ENCODE peak calls at places on chromosomes 3 and 15, in nine cellular contexts. One of them, this sample, is unnamed.
A peak's percentile ranks its signal among the peaks of the same experiment; 100 is the strongest.

GRCh38 chr15:55715355-55716076 is 27.4 kb downstream of the PRTG start:
- DNase-seq in aorta: no peak
- DNase-seq in activated T-cell treated with anti-CD3 and anti-CD28 coated beads for 1 hour: no peak
- DNase-seq in Ammon's horn: no peak
- DNase-seq in cardiac fibroblast: no peak
- DNase-seq in NCI-H774: no peak
- DNase-seq in substantia nigra: no peak
- DNase-seq in GM12865: no peak
- DNase-seq in tibial nerve: no peak
- DNase-seq in this sample: no peak

GRCh38 chr3:122745365-122746021 is 48.1 kb downstream of the HSPBAP1 start:
- DNase-seq in GM12865: no peak
- DNase-seq in activated T-cell treated with anti-CD3 and anti-CD28 coated beads for 1 hour: no peak
- DNase-seq in aorta: no peak
- DNase-seq in substantia nigra: no peak
- DNase-seq in Ammon's horn: no peak
- DNase-seq in tibial nerve: no peak
- DNase-seq in NCI-H774: no peak
- DNase-seq in cardiac fibroblast: peak; percentile 80
- DNase-seq in this sample: no peak

GRCh38 chr15:26890988-26891387 is 24.1 kb downstream of the GABRA5 start:
- DNase-seq in NCI-H774: no peak
- DNase-seq in cardiac fibroblast: no peak
- DNase-seq in aorta: no peak
- DNase-seq in activated T-cell treated with anti-CD3 and anti-CD28 coated beads for 1 hour: no peak
- DNase-seq in GM12865: no peak
- DNase-seq in substantia nigra: no peak
- DNase-seq in Ammon's horn: no peak
- DNase-seq in tibial nerve: no peak
- DNase-seq in this sample: no peak

GRCh38 chr3:125165189-125165947 is 47.2 kb downstream of the SLC12A8 start:
- DNase-seq in tibial nerve: peak; percentile 62
- DNase-seq in activated T-cell treated with anti-CD3 and anti-CD28 coated beads for 1 hour: no peak
- DNase-seq in Ammon's horn: peak; percentile 54
- DNase-seq in cardiac fibroblast: peak; percentile 64
- DNase-seq in GM12865: peak; percentile 29
- DNase-seq in NCI-H774: no peak
- DNase-seq in substantia nigra: peak; percentile 53
- DNase-seq in aorta: no peak
- DNase-seq in this sample: no peak

GRCh38 chr3:78041486-78041885 is 1001.6 kb downstream of the ROBO2 start:
- DNase-seq in tibial nerve: no peak
- DNase-seq in aorta: no peak
- DNase-seq in cardiac fibroblast: peak; percentile 19
- DNase-seq in substantia nigra: no peak
- DNase-seq in activated T-cell treated with anti-CD3 and anti-CD28 coated beads for 1 hour: no peak
- DNase-seq in NCI-H774: no peak
- DNase-seq in GM12865: no peak
- DNase-seq in Ammon's horn: no peak
- DNase-seq in this sample: no peak

GRCh38 chr15:71279757-71280141 is 164.5 kb downstream of the THSD4 start:
- DNase-seq in aorta: no peak
- DNase-seq in NCI-H774: no peak
- DNase-seq in cardiac fibroblast: peak; percentile 65
- DNase-seq in GM12865: no peak
- DNase-seq in Ammon's horn: no peak
- DNase-seq in activated T-cell treated with anti-CD3 and anti-CD28 coated beads for 1 hour: no peak
- DNase-seq in substantia nigra: no peak
- DNase-seq in tibial nerve: no peak
- DNase-seq in this sample: no peak

GRCh38 chr3:58683001-58683845 is 16.6 kb upstream of the FAM3D start:
- DNase-seq in tibial nerve: no peak
- DNase-seq in activated T-cell treated with anti-CD3 and anti-CD28 coated beads for 1 hour: no peak
- DNase-seq in cardiac fibroblast: peak; percentile 58
- DNase-seq in substantia nigra: no peak
- DNase-seq in aorta: no peak
- DNase-seq in NCI-H774: no peak
- DNase-seq in Ammon's horn: no peak
- DNase-seq in GM12865: peak; percentile 75
- DNase-seq in this sample: no peak

GRCh38 chr3:49476563-49476962 is 6.5 kb downstream of the DAG1 start:
- DNase-seq in substantia nigra: no peak
- DNase-seq in NCI-H774: no peak
- DNase-seq in tibial nerve: no peak
- DNase-seq in aorta: no peak
- DNase-seq in GM12865: peak; percentile 77
- DNase-seq in Ammon's horn: no peak
- DNase-seq in cardiac fibroblast: peak; percentile 19
- DNase-seq in activated T-cell treated with anti-CD3 and anti-CD28 coated beads for 1 hour: no peak
- DNase-seq in this sample: no peak

GRCh38 chr15:63501256-63502089 is 2.9 kb upstream of the USP3 start:
- DNase-seq in aorta: peak; percentile 95
- DNase-seq in NCI-H774: no peak
- DNase-seq in cardiac fibroblast: peak; percentile 95
- DNase-seq in Ammon's horn: peak; percentile 80
- DNase-seq in substantia nigra: peak; percentile 27
- DNase-seq in tibial nerve: peak; percentile 67
- DNase-seq in activated T-cell treated with anti-CD3 and anti-CD28 coated beads for 1 hour: no peak
- DNase-seq in GM12865: peak; percentile 78
- DNase-seq in this sample: no peak

GRCh38 chr3:109707642-109708041 is 370.3 kb upstream of the DPPA4 start:
- DNase-seq in cardiac fibroblast: no peak
- DNase-seq in GM12865: no peak
- DNase-seq in tibial nerve: no peak
- DNase-seq in Ammon's horn: no peak
- DNase-seq in substantia nigra: no peak
- DNase-seq in aorta: no peak
- DNase-seq in activated T-cell treated with anti-CD3 and anti-CD28 coated beads for 1 hour: no peak
- DNase-seq in NCI-H774: no peak
- DNase-seq in this sample: no peak

GRCh38 chr3:153911111-153911510 is 210.1 kb upstream of the ARHGEF26 start:
- DNase-seq in GM12865: no peak
- DNase-seq in cardiac fibroblast: no peak
- DNase-seq in tibial nerve: no peak
- DNase-seq in NCI-H774: no peak
- DNase-seq in activated T-cell treated with anti-CD3 and anti-CD28 coated beads for 1 hour: no peak
- DNase-seq in substantia nigra: no peak
- DNase-seq in aorta: no peak
- DNase-seq in Ammon's horn: no peak
- DNase-seq in this sample: no peak

GRCh38 chr3:178522200-178523052 is 13.8 kb upstream of the KCNMB2 start:
- DNase-seq in aorta: no peak
- DNase-seq in tibial nerve: no peak
- DNase-seq in activated T-cell treated with anti-CD3 and anti-CD28 coated beads for 1 hour: no peak
- DNase-seq in NCI-H774: no peak
- DNase-seq in Ammon's horn: no peak
- DNase-seq in GM12865: no peak
- DNase-seq in substantia nigra: no peak
- DNase-seq in cardiac fibroblast: no peak
- DNase-seq in this sample: no peak

GRCh38 chr3:128804817-128805166 is 74.6 kb upstream of the ACAD9 start:
- DNase-seq in NCI-H774: no peak
- DNase-seq in aorta: no peak
- DNase-seq in substantia nigra: no peak
- DNase-seq in cardiac fibroblast: no peak
- DNase-seq in activated T-cell treated with anti-CD3 and anti-CD28 coated beads for 1 hour: no peak
- DNase-seq in Ammon's horn: no peak
- DNase-seq in tibial nerve: no peak
- DNase-seq in GM12865: no peak
- DNase-seq in this sample: no peak

GRCh38 chr15:82312611-82313349 is 36.5 kb downstream of the GOLGA6L10 start:
- DNase-seq in substantia nigra: no peak
- DNase-seq in Ammon's horn: peak; percentile 26
- DNase-seq in tibial nerve: no peak
- DNase-seq in GM12865: no peak
- DNase-seq in aorta: peak; percentile 38
- DNase-seq in cardiac fibroblast: peak; percentile 25
- DNase-seq in activated T-cell treated with anti-CD3 and anti-CD28 coated beads for 1 hour: no peak
- DNase-seq in NCI-H774: no peak
- DNase-seq in this sample: peak; percentile 52

GRCh38 chr3:56928379-56929068 is 126.8 kb upstream of the ARHGEF3 start:
- DNase-seq in Ammon's horn: no peak
- DNase-seq in substantia nigra: no peak
- DNase-seq in cardiac fibroblast: peak; percentile 39
- DNase-seq in tibial nerve: no peak
- DNase-seq in activated T-cell treated with anti-CD3 and anti-CD28 coated beads for 1 hour: no peak
- DNase-seq in aorta: no peak
- DNase-seq in GM12865: no peak
- DNase-seq in NCI-H774: no peak
- DNase-seq in this sample: no peak

GRCh38 chr3:187072102-187072501 is 67.2 kb downstream of the RPL39L start:
- DNase-seq in Ammon's horn: no peak
- DNase-seq in tibial nerve: no peak
- DNase-seq in aorta: no peak
- DNase-seq in cardiac fibroblast: no peak
- DNase-seq in activated T-cell treated with anti-CD3 and anti-CD28 coated beads for 1 hour: no peak
- DNase-seq in GM12865: peak; percentile 22
- DNase-seq in substantia nigra: no peak
- DNase-seq in NCI-H774: no peak
- DNase-seq in this sample: no peak

GRCh38 chr15:60591491-60592385 is 112.8 kb upstream of the ICE2 start:
- DNase-seq in activated T-cell treated with anti-CD3 and anti-CD28 coated beads for 1 hour: no peak
- DNase-seq in tibial nerve: peak; percentile 18
- DNase-seq in cardiac fibroblast: peak; percentile 37
- DNase-seq in GM12865: peak; percentile 56
- DNase-seq in NCI-H774: no peak
- DNase-seq in Ammon's horn: peak; percentile 40
- DNase-seq in substantia nigra: peak; percentile 64
- DNase-seq in aorta: peak; percentile 84
- DNase-seq in this sample: no peak

GRCh38 chr3:162390891-162391290 is 894.3 kb downstream of the OTOL1 start:
- DNase-seq in GM12865: no peak
- DNase-seq in Ammon's horn: no peak
- DNase-seq in aorta: no peak
- DNase-seq in tibial nerve: no peak
- DNase-seq in cardiac fibroblast: peak; percentile 90
- DNase-seq in substantia nigra: no peak
- DNase-seq in activated T-cell treated with anti-CD3 and anti-CD28 coated beads for 1 hour: no peak
- DNase-seq in NCI-H774: no peak
- DNase-seq in this sample: no peak

GRCh38 chr15:59976480-59976879 is 27.6 kb upstream of the FOXB1 start:
- DNase-seq in GM12865: peak; percentile 24
- DNase-seq in cardiac fibroblast: no peak
- DNase-seq in Ammon's horn: no peak
- DNase-seq in tibial nerve: no peak
- DNase-seq in NCI-H774: no peak
- DNase-seq in activated T-cell treated with anti-CD3 and anti-CD28 coated beads for 1 hour: no peak
- DNase-seq in aorta: no peak
- DNase-seq in substantia nigra: no peak
- DNase-seq in this sample: no peak

GRCh38 chr3:14587733-14588360 is 47.7 kb upstream of the GRIP2 start:
- DNase-seq in GM12865: no peak
- DNase-seq in Ammon's horn: no peak
- DNase-seq in aorta: no peak
- DNase-seq in cardiac fibroblast: peak; percentile 79
- DNase-seq in tibial nerve: no peak
- DNase-seq in activated T-cell treated with anti-CD3 and anti-CD28 coated beads for 1 hour: no peak
- DNase-seq in NCI-H774: no peak
- DNase-seq in substantia nigra: no peak
- DNase-seq in this sample: no peak

This sample was measured in chondrocyte.